ENCODE peak calls at places on chromosome 10, in eight cellular contexts. D, E, T, K, F, A, R and H are unnamed samples.

GRCh38 chr10:66862687-66863290 is 63.0 kb upstream of the LRRTM3 start:
- DNase-seq in F (no peak), T (no peak), A (no peak), E (no peak), R (no peak), K (no peak), D (no peak), H (no peak)

GRCh38 chr10:69958232-69958902 is 94.3 kb upstream of the MACROH2A2 start:
- DNase-seq in A (no peak), D (no peak), E (peak; percentile 33), R (peak; percentile 42), F (no peak), K (peak; percentile 80), T (no peak), H (peak; percentile 64)

GRCh38 chr10:26437637-26438461 is at the start of gene APBB1IP:
- DNase-seq in A (peak; percentile 57), K (no peak), E (no peak), F (no peak), D (peak; percentile 94), R (no peak), T (peak; percentile 6), H (no peak)

GRCh38 chr10:52314007-52314821 is at the start of gene DKK1:
- DNase-seq in K (peak; percentile 68), A (peak; percentile 20), D (peak; percentile 62), E (no peak), R (peak; percentile 82), T (no peak), F (no peak), H (no peak)

GRCh38 chr10:43622022-43622421 is 15.8 kb downstream of the ZNF485 start:
- DNase-seq in K (no peak), R (no peak), E (no peak), A (no peak), D (no peak), T (no peak), F (no peak), H (no peak)

GRCh38 chr10:5343561-5343960 is 21.2 kb upstream of the UCN3 start:
- DNase-seq in A (no peak), T (no peak), E (no peak), K (no peak), F (no peak), D (no peak), R (peak; percentile 8), H (no peak)

GRCh38 chr10:6202098-6202683 is 541 bp upstream of the PFKFB3 start:
- DNase-seq in K (no peak), R (no peak), A (no peak), D (no peak), F (no peak), T (no peak), E (no peak), H (no peak)

GRCh38 chr10:88651131-88651541 is 13.1 kb upstream of the LIPF start:
- DNase-seq in D (no peak), A (no peak), K (peak; percentile 30), F (no peak), T (no peak), E (peak; percentile 36), R (peak; percentile 92), H (no peak)

GRCh38 chr10:32790483-32790882 is 167.5 kb downstream of the ITGB1 start:
- DNase-seq in A (no peak), R (peak; percentile 1), K (no peak), F (no peak), T (no peak), E (no peak), D (no peak), H (no peak)

GRCh38 chr10:88896336-88897018 is 16.4 kb downstream of the STAMBPL1 start:
- DNase-seq in K (no peak), D (no peak), T (no peak), F (no peak), E (no peak), A (no peak), R (no peak), H (no peak)

GRCh38 chr10:553233-553632 is 136.2 kb downstream of the DIP2C start:
- DNase-seq in T (no peak), D (no peak), R (no peak), A (no peak), F (no peak), K (no peak), E (no peak), H (no peak)

GRCh38 chr10:76550806-76551205 is 1086.8 kb downstream of the KCNMA1 start:
- DNase-seq in F (no peak), T (no peak), D (no peak), A (no peak), R (peak; percentile 24), E (no peak), K (no peak), H (no peak)

GRCh38 chr10:63806330-63806729 is 285.1 kb downstream of the REEP3 start:
- DNase-seq in E (no peak), F (no peak), T (no peak), D (no peak), R (no peak), K (no peak), A (no peak), H (no peak)

GRCh38 chr10:98886686-98887085 is 349.0 kb downstream of the HPSE2 start:
- DNase-seq in A (no peak), T (no peak), F (no peak), D (no peak), R (no peak), E (no peak), K (no peak), H (no peak)

GRCh38 chr10:6607187-6607586 is 27.1 kb upstream of the PRKCQ start:
- DNase-seq in D (no peak), R (no peak), A (no peak), K (no peak), T (no peak), F (no peak), E (no peak), H (no peak)

GRCh38 chr10:16991011-16991410 is 138.6 kb downstream of the CUBN start:
- DNase-seq in T (no peak), F (no peak), K (no peak), R (no peak), D (no peak), A (no peak), E (no peak), H (no peak)

GRCh38 chr10:77165445-77166316 is 471.9 kb downstream of the KCNMA1 start:
- DNase-seq in R (peak; percentile 77), K (peak; percentile 27), E (peak; percentile 88), A (peak; percentile 32), T (peak; percentile 69), F (no peak), D (no peak), H (peak; percentile 10)

GRCh38 chr10:79259834-79260233 is 87.4 kb upstream of the PPIF start:
- DNase-seq in T (no peak), E (no peak), F (no peak), D (no peak), K (no peak), A (no peak), R (no peak), H (no peak)

GRCh38 chr10:68471586-68472408 is at the start of gene DNA2:
- DNase-seq in E (peak; percentile 68), F (peak; percentile 44), T (no peak), A (peak; percentile 68), D (peak; percentile 75), R (peak; percentile 69), K (peak; percentile 92), H (peak; percentile 89)

GRCh38 chr10:131786756-131787605 is 113.8 kb upstream of the PPP2R2D start:
- DNase-seq in A (peak; percentile 21), E (peak; percentile 17), D (no peak), R (peak; percentile 14), T (peak; percentile 18), F (no peak), K (no peak), H (no peak)

GRCh38 chr10:106636781-106637491 is 527.6 kb downstream of the SORCS1 start:
- DNase-seq in K (no peak), T (no peak), E (no peak), F (no peak), D (no peak), R (no peak), A (no peak), H (no peak)

GRCh38 chr10:126283307-126283706 is 105.0 kb downstream of the ADAM12 start:
- DNase-seq in F (no peak), E (no peak), R (no peak), K (no peak), T (no peak), A (no peak), D (no peak), H (no peak)

GRCh38 chr10:78424721-78425120 is 391.1 kb downstream of the RPS24 start:
- DNase-seq in D (no peak), K (no peak), F (no peak), T (no peak), A (no peak), R (no peak), E (no peak), H (no peak)

GRCh38 chr10:127410030-127410429 is 139.1 kb upstream of the NPS start:
- DNase-seq in D (no peak), K (no peak), T (no peak), A (no peak), R (no peak), F (no peak), E (no peak), H (no peak)

GRCh38 chr10:797179-797578 is 107.7 kb upstream of the DIP2C start:
- DNase-seq in T (no peak), E (no peak), R (no peak), D (no peak), F (no peak), A (no peak), K (no peak), H (no peak)

GRCh38 chr10:110355922-110356627 is 51.4 kb upstream of the SMNDC1 start:
- DNase-seq in E (no peak), K (no peak), R (no peak), A (peak; percentile 44), F (no peak), T (no peak), D (no peak), H (no peak)

GRCh38 chr10:22690614-22691431 is 23.6 kb downstream of the PIP4K2A start:
- DNase-seq in D (no peak), R (no peak), K (no peak), F (no peak), A (no peak), T (no peak), E (no peak), H (no peak)

GRCh38 chr10:52759154-52759553 is 13.4 kb downstream of the MBL2 start:
- DNase-seq in K (no peak), E (no peak), F (no peak), D (no peak), T (no peak), A (no peak), R (no peak), H (no peak)